ENCODE peak calls at places on chromosomes 12 and 14, in five cellular contexts. P, D, F, E and X are unnamed samples.

GRCh38 chr12:68250454-68250853 is 3.0 kb downstream of the IL22 start:
- DNase-seq in P (no peak), D (no peak), F (no peak), E (no peak), X (no peak)

GRCh38 chr12:102061096-102061555 is 665 bp downstream of the WASHC3 start:
- DNase-seq in P (peak), D (no peak), F (peak), E (no peak), X (peak)

GRCh38 chr12:94100254-94100653 is 48.1 kb upstream of the PLXNC1 start:
- DNase-seq in P (peak), D (no peak), F (no peak), E (no peak), X (peak)

GRCh38 chr12:69644516-69644915 is 33.8 kb upstream of the LRRC10 start:
- DNase-seq in P (no peak), D (no peak), F (no peak), E (no peak), X (no peak)

GRCh38 chr14:104301731-104302460 is 163.5 kb downstream of the KIF26A start:
- DNase-seq in P (no peak), D (no peak), F (no peak), E (no peak), X (no peak)

GRCh38 chr14:73741386-73741875 is 27.2 kb upstream of the PNMA1 start:
- DNase-seq in P (peak), D (peak), F (peak), E (peak), X (peak)

GRCh38 chr12:106214576-106214975 is 33.2 kb downstream of the CKAP4 start:
- DNase-seq in P (no peak), D (no peak), F (no peak), E (no peak), X (no peak)

GRCh38 chr12:77049767-77050353 is 15.5 kb downstream of the E2F7 start:
- DNase-seq in P (peak), D (no peak), F (peak), E (no peak), X (peak)

GRCh38 chr14:50403433-50403832 is 6.8 kb upstream of the CDKL1 start:
- DNase-seq in P (peak), D (no peak), F (no peak), E (no peak), X (no peak)

GRCh38 chr12:105580841-105581352 is 250.4 kb downstream of the C12orf75 start:
- DNase-seq in P (no peak), D (peak), F (no peak), E (no peak), X (no peak)

GRCh38 chr14:74904623-74905503 is 18.2 kb downstream of the RPS6KL1 start:
- DNase-seq in P (no peak), D (no peak), F (no peak), E (no peak), X (no peak)

GRCh38 chr12:57837779-57838562 is 8.6 kb downstream of the CTDSP2 start:
- DNase-seq in P (peak), D (no peak), F (peak), E (no peak), X (peak)

GRCh38 chr12:76025601-76026575 is 5.7 kb downstream of the PHLDA1 start:
- DNase-seq in P (peak), D (no peak), F (no peak), E (no peak), X (peak)

GRCh38 chr12:4908694-4909396 is 860 bp upstream of the KCNA1 start:
- DNase-seq in P (no peak), D (no peak), F (no peak), E (no peak), X (no peak)

DNA sequence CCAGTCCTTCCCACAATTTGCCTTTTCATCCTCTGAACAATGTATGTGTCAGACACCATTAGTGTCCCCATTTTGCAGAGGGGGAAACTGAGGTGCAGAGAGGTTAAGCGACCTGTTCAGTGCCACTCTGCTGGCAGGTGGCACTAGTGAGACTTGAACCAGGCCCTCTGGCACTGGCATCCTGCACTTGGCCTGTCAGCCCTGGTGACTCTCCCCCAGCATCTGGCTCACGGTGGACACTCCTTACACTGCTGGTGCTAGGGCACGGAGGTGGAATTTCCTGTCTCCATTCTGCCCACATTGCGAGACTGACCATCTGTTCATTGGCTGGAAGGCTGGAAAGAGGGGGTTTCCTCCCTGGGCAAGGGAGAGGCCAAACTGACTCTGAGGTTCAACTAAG is 48.7 kb downstream of the CCNK start:
- DNase-seq in P (peak), D (no peak), F (no peak), E (no peak), X (no peak)
- TF ChIP-seq CTCF in P (no peak), D (no peak), F (no peak), E (no peak), X (no peak)

GRCh38 chr12:65121049-65121955 is at the start of gene WIF1:
- DNase-seq in P (no peak), D (peak), F (no peak), E (no peak), X (no peak)
- TF ChIP-seq CTCF in P (peak), D (no peak), F (peak), E (no peak), X (no peak)

GRCh38 chr14:42110167-42110566 is 503.5 kb downstream of the LRFN5 start:
- DNase-seq in P (peak), D (no peak), F (peak), E (no peak), X (peak)
- TF ChIP-seq CTCF in P (peak), D (no peak), F (peak), E (peak), X (peak)

DNA sequence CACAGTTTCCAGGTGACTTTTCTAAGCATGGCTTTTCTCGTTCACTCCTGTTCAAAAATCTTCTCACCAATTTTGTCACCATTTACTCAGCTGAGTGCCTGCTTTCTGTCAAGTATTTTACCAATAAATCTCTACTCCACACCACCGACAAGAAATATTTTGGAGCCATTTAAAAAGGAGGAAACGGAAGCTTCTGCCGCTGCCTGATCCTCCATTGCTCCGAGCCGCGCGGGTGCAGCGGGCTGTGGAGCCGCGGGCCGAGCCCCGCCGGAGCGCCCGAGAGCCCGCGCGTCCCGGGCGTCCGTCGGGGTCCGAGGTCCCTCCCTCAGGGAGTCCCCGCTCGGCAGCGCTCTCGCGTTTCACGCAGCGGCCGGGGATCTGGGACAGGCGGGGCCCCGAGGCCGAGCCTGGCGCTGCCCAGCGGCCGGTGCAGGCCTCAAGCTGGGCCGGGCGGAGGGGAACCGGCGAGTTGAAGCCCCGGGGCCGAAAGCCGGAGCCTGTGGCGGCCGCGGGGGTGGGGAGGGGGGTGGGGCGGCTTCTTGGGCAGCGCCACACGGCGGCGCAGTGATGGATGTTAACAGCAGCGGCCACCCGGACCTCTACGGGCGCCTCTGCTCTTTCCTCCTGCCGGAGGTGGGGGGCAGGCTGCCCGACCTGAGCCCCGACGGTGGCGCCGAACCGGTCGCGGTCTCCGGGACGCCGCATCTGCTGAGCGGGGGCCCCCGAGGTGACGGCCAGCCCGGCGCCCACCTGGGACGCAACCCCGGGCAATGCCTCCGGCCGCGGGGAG is 1.1 kb upstream of the HEBP1 start:
- DNase-seq in P (peak), D (peak), F (peak), E (peak), X (peak)
- TF ChIP-seq CTCF in P (peak), D (peak), F (peak), E (peak), X (peak)

GRCh38 chr14:103209054-103209453 is 85.8 kb downstream of the TNFAIP2 start:
- DNase-seq in P (no peak), D (no peak), F (no peak), E (no peak), X (peak)
- TF ChIP-seq CTCF in P (peak), D (no peak), F (no peak), E (no peak), X (peak)

DNA sequence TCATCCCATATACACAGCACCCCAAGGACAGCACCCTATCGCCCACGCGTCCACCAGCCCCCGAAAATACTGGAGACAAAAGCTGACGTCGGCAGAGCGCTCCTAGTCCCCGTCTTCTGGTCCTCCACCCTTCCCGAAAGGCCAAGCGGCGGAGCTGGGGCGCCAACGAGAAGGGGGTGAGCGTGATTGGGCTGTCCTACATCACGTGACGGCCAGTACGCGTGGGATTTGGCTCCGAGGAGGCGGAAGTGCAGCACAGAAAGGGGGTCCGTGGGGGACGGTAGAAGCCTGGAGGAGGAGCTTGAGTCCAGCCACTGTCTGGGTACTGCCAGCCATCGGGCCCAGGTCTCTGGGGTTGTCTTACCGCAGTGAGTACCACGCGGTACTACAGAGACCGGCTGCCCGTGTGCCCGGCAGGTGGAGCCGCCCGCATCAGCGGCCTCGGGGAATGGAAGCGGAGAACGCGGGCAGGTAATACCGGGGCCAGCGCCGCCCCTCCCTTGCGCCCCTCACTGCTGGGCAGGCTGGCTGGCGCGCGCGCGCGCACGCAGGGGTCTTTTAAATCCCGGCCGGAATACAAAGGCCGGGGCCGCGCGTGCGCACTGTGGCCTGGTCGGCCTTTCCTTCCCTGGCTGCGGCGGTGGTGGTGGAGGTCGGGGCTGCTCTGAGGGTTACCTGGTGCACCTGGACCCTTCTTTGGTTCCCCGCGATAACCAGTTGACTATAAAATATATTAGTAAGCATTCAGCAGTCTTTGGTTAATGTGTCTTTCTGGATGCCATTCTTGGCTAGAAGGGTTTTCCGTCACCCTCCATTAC is at the start of gene TDG:
- DNase-seq in P (peak), D (peak), F (peak), E (peak), X (peak)
- TF ChIP-seq CTCF in P (no peak), D (peak), F (peak), E (no peak), X (no peak)

GRCh38 chr14:56168007-56168616 is 49.9 kb downstream of the PELI2 start:
- DNase-seq in P (no peak), D (no peak), F (no peak), E (no peak), X (no peak)
- TF ChIP-seq CTCF in P (no peak), D (no peak), F (no peak), E (no peak), X (no peak)

GRCh38 chr12:55515696-55516095 is 23.5 kb downstream of the OR6C68 start:
- DNase-seq in P (no peak), D (no peak), F (peak), E (no peak), X (no peak)
- TF ChIP-seq CTCF in P (no peak), D (no peak), F (peak), E (no peak), X (no peak)

GRCh38 chr12:6376965-6377666 is 1.8 kb upstream of the SCNN1A start:
- DNase-seq in P (no peak), D (peak), F (peak), E (peak), X (no peak)

GRCh38 chr12:6377667-6377994 is 2.3 kb upstream of the SCNN1A start:
- DNase-seq in P (no peak), D (peak), F (no peak), E (no peak), X (no peak)

GRCh38 chr12:6374781-6375150 is 597 bp downstream of the SCNN1A start:
- DNase-seq in P (no peak), D (peak), F (no peak), E (no peak), X (no peak)

GRCh38 chr12:6375269-6376078 is at the start of gene SCNN1A:
- DNase-seq in P (no peak), D (peak), F (no peak), E (peak), X (no peak)

GRCh38 chr12:6376079-6376941 is 947 bp upstream of the SCNN1A start:
- DNase-seq in P (peak), D (peak), F (no peak), E (peak), X (peak)
- TF ChIP-seq CTCF in P (peak), D (peak), F (peak), E (peak), X (peak)

DNA sequence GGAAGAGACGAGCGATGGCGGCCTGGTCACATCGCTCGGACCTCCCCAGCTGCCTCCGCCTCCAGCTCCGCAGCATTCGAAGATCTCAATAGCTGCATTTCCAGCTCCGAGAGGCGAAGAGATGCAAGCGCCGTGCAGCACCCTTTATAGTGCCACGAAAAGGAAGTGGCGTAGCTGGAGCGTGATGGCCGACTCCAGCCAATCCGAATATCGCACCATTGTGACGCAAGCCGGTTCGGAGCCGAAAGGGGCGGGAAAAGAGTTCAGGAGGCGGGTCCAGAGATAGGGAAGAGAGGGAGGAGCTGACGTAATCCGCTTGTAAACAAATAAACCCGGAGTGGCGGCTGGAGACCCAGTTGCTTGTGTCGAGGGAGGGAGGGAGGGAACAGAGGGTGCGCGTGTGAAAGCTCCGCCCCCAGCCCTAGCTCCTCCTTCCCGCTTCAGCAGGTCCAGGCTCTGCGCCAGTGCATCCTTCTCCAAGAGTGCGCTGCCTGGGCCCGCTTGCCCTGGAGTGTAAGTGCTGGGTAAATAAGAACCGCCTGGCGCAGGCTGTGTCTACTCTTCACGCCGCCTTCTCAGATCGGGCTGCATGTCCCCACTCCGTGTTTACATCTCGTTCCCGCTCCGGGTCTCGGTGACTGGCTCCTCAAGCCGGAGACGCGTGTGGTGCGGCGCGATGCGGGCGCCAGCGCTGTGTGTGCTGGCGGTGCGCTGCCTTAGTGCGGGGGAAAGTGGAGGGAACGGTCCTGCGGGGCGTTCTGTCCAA is at the start of gene BTG1:
- DNase-seq in P (peak), D (peak), F (peak), E (peak), X (peak)
- TF ChIP-seq CTCF in P (no peak), D (no peak), F (no peak), E (no peak), X (no peak)